ENCODE peak calls at places on chromosomes 6 and 20, in six cellular contexts. One of them, this sample, is unnamed.

GRCh38 chr20:1971893-1972586 is 21.8 kb downstream of the PDYN start:
- DNase-seq in lung: no peak
- DNase-seq in heart left ventricle: no peak
- DNase-seq in sigmoid colon: no peak
- DNase-seq in H9: no peak
- DNase-seq in GM12878: no peak
- DNase-seq in this sample: no peak

GRCh38 chr6:8939615-8940014 is 504.3 kb upstream of the SLC35B3 start:
- DNase-seq in H9: no peak
- DNase-seq in heart left ventricle: no peak
- DNase-seq in GM12878: no peak
- DNase-seq in lung: no peak
- DNase-seq in sigmoid colon: no peak
- DNase-seq in this sample: no peak

GRCh38 chr6:71385111-71385822 is 96.7 kb downstream of the OGFRL1 start:
- DNase-seq in heart left ventricle: no peak
- DNase-seq in H9: no peak
- DNase-seq in GM12878: no peak
- DNase-seq in sigmoid colon: no peak
- DNase-seq in lung: no peak
- DNase-seq in this sample: no peak

GRCh38 chr6:143260857-143261256 is 189.6 kb downstream of the ADAT2 start:
- DNase-seq in sigmoid colon: no peak
- DNase-seq in heart left ventricle: no peak
- DNase-seq in GM12878: no peak
- DNase-seq in H9: no peak
- DNase-seq in lung: no peak
- DNase-seq in this sample: no peak

GRCh38 chr6:132780770-132781371 is 17.6 kb downstream of the SLC18B1 start:
- DNase-seq in H9: no peak
- DNase-seq in lung: no peak
- DNase-seq in heart left ventricle: no peak
- DNase-seq in sigmoid colon: no peak
- DNase-seq in GM12878: no peak
- DNase-seq in this sample: no peak

GRCh38 chr6:35443341-35444030 is 8.7 kb upstream of the FANCE start:
- DNase-seq in sigmoid colon: no peak
- DNase-seq in lung: no peak
- DNase-seq in GM12878: no peak
- DNase-seq in H9: no peak
- DNase-seq in heart left ventricle: no peak
- DNase-seq in this sample: no peak

GRCh38 chr6:142846883-142847287 is 98.1 kb downstream of the HIVEP2 start:
- DNase-seq in H9: no peak
- DNase-seq in heart left ventricle: peak; percentile 67
- DNase-seq in lung: no peak
- DNase-seq in GM12878: no peak
- DNase-seq in sigmoid colon: no peak
- DNase-seq in this sample: no peak

GRCh38 chr6:16257999-16258708 is 19.8 kb downstream of the GMPR start:
- DNase-seq in H9: peak; percentile 74
- DNase-seq in lung: no peak
- DNase-seq in heart left ventricle: peak; percentile 49
- DNase-seq in sigmoid colon: no peak
- DNase-seq in GM12878: no peak
- DNase-seq in this sample: no peak

GRCh38 chr20:19775353-19776201 is 17.5 kb downstream of the RIN2 start:
- DNase-seq in GM12878: no peak
- DNase-seq in lung: no peak
- DNase-seq in H9: no peak
- DNase-seq in heart left ventricle: no peak
- DNase-seq in sigmoid colon: no peak
- DNase-seq in this sample: peak; percentile 73

GRCh38 chr6:57248311-57248895 is 26.3 kb upstream of the RAB23 start:
- DNase-seq in GM12878: no peak
- DNase-seq in sigmoid colon: no peak
- DNase-seq in lung: no peak
- DNase-seq in H9: no peak
- DNase-seq in heart left ventricle: no peak
- DNase-seq in this sample: no peak

GRCh38 chr20:56249244-56249955 is 868 bp downstream of the MC3R start:
- DNase-seq in heart left ventricle: no peak
- DNase-seq in sigmoid colon: no peak
- DNase-seq in H9: peak; percentile 75
- DNase-seq in GM12878: no peak
- DNase-seq in lung: no peak
- DNase-seq in this sample: peak; percentile 12

GRCh38 chr6:44254957-44255808 is 2.1 kb downstream of the SLC35B2 start:
- DNase-seq in H9: peak; percentile 72
- DNase-seq in lung: no peak
- DNase-seq in heart left ventricle: no peak
- DNase-seq in sigmoid colon: no peak
- DNase-seq in GM12878: no peak
- DNase-seq in this sample: no peak

GRCh38 chr6:4844108-4844507 is 67.9 kb downstream of the CDYL start:
- DNase-seq in heart left ventricle: no peak
- DNase-seq in lung: no peak
- DNase-seq in sigmoid colon: no peak
- DNase-seq in H9: peak; percentile 61
- DNase-seq in GM12878: no peak
- DNase-seq in this sample: no peak

GRCh38 chr6:79536615-79536968 is 638 bp downstream of the LCA5 start:
- DNase-seq in GM12878: no peak
- DNase-seq in sigmoid colon: peak; percentile 78
- DNase-seq in H9: no peak
- DNase-seq in lung: peak; percentile 38
- DNase-seq in heart left ventricle: peak; percentile 39
- DNase-seq in this sample: peak; percentile 46

GRCh38 chr6:158895661-158896060 is 76.5 kb upstream of the EZR start:
- DNase-seq in sigmoid colon: no peak
- DNase-seq in heart left ventricle: no peak
- DNase-seq in GM12878: no peak
- DNase-seq in lung: no peak
- DNase-seq in H9: no peak
- DNase-seq in this sample: no peak

GRCh38 chr20:57710841-57711240 is 1.0 kb upstream of the PMEPA1 start:
- DNase-seq in H9: no peak
- DNase-seq in lung: no peak
- DNase-seq in sigmoid colon: no peak
- DNase-seq in heart left ventricle: no peak
- DNase-seq in GM12878: no peak
- DNase-seq in this sample: no peak

GRCh38 chr20:57711826-57712225 is 2.0 kb upstream of the PMEPA1 start:
- DNase-seq in lung: no peak
- DNase-seq in sigmoid colon: no peak
- DNase-seq in GM12878: no peak
- DNase-seq in heart left ventricle: no peak
- DNase-seq in H9: peak; percentile 55
- DNase-seq in this sample: peak; percentile 50

GRCh38 chr20:57708694-57709673 is 831 bp downstream of the PMEPA1 start:
- DNase-seq in heart left ventricle: peak; percentile 68
- DNase-seq in GM12878: no peak
- DNase-seq in H9: no peak
- DNase-seq in sigmoid colon: peak; percentile 79
- DNase-seq in lung: no peak
- DNase-seq in this sample: no peak

GRCh38 chr20:57711311-57711712 is 1.5 kb upstream of the PMEPA1 start:
- DNase-seq in sigmoid colon: peak; percentile 74
- DNase-seq in heart left ventricle: no peak
- DNase-seq in lung: no peak
- DNase-seq in GM12878: no peak
- DNase-seq in H9: no peak
- DNase-seq in this sample: peak; percentile 43

GRCh38 chr20:57709823-57710799 is at the start of gene PMEPA1:
- DNase-seq in H9: peak; percentile 96
- DNase-seq in GM12878: no peak
- DNase-seq in heart left ventricle: peak; percentile 96
- DNase-seq in sigmoid colon: peak; percentile 98
- DNase-seq in lung: peak; percentile 93
- DNase-seq in this sample: peak; percentile 95
- H3K4me1 ChIP-seq in H9: peaks cover 3% of the 10 kb centered on the region
- H3K4me1 ChIP-seq in GM12878: no peaks in the 10 kb centered on the region
- H3K4me1 ChIP-seq in heart left ventricle: no peaks in the 10 kb centered on the region
- H3K4me1 ChIP-seq in sigmoid colon: peaks cover 64% of the 10 kb centered on the region
- H3K4me1 ChIP-seq in lung: peaks cover 3% of the 10 kb centered on the region
- H3K4me1 ChIP-seq in this sample: no peaks in the 10 kb centered on the region

GRCh38 chr20:3805594-3806264 is 9.6 kb downstream of the CDC25B start:
- DNase-seq in sigmoid colon: no peak
- DNase-seq in heart left ventricle: peak; percentile 25
- DNase-seq in lung: no peak
- DNase-seq in H9: no peak
- DNase-seq in GM12878: no peak
- DNase-seq in this sample: no peak
- H3K4me1 ChIP-seq in sigmoid colon: peaks cover 59% of the 10 kb centered on the region
- H3K4me1 ChIP-seq in heart left ventricle: peaks cover 11% of the 10 kb centered on the region
- H3K4me1 ChIP-seq in lung: peaks cover 4% of the 10 kb centered on the region
- H3K4me1 ChIP-seq in H9: peaks cover 3% of the 10 kb centered on the region
- H3K4me1 ChIP-seq in GM12878: peaks cover 9% of the 10 kb centered on the region
- H3K4me1 ChIP-seq in this sample: peaks cover 5% of the 10 kb centered on the region

GRCh38 chr6:138424004-138424904 is 20.2 kb downstream of the HEBP2 start:
- DNase-seq in H9: peak; percentile 61
- DNase-seq in sigmoid colon: no peak
- DNase-seq in heart left ventricle: no peak
- DNase-seq in GM12878: no peak
- DNase-seq in lung: no peak
- DNase-seq in this sample: no peak

GRCh38 chr6:138422861-138423260 is 18.8 kb downstream of the HEBP2 start:
- DNase-seq in lung: no peak
- DNase-seq in H9: no peak
- DNase-seq in GM12878: no peak
- DNase-seq in sigmoid colon: no peak
- DNase-seq in heart left ventricle: no peak
- DNase-seq in this sample: no peak

GRCh38 chr6:138429731-138430130 is 25.7 kb downstream of the HEBP2 start:
- DNase-seq in sigmoid colon: no peak
- DNase-seq in H9: no peak
- DNase-seq in heart left ventricle: no peak
- DNase-seq in lung: no peak
- DNase-seq in GM12878: no peak
- DNase-seq in this sample: no peak

GRCh38 chr6:138428943-138429616 is 25.1 kb downstream of the HEBP2 start:
- DNase-seq in H9: no peak
- DNase-seq in GM12878: no peak
- DNase-seq in sigmoid colon: no peak
- DNase-seq in heart left ventricle: no peak
- DNase-seq in lung: no peak
- DNase-seq in this sample: no peak

DNA sequence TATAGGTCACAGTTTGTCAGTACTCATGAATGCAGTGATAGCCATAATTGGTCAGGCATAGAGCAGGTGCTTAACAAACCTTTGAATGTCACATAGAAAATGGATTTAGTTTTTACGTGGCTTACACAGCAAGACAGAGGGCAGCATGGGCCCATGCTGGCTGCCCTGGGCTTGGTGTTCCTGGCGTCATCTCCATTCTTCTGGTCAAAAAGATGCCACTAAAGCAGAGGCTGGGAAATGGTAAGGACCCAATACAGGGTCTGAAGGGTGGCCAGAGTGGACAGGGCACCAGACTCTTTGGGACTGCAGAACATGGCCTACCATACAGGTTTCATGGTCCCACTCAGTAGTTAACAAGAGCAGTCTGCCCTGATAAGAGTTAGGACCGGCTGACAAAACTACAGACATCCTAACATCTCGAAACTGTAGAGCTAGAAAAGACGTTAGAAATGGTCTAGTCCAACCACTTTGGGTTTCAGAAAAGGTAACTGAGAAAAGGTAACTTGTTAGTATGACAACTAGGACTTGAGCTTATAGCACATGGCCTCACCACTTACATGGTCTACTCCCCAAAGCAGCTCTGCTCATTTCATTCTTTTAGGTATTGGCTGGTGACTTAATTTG is 22.6 kb downstream of the HEBP2 start:
- DNase-seq in heart left ventricle: no peak
- DNase-seq in GM12878: no peak
- DNase-seq in sigmoid colon: no peak
- DNase-seq in lung: no peak
- DNase-seq in H9: no peak
- DNase-seq in this sample: no peak
- H3K4me1 ChIP-seq in heart left ventricle: no peaks in the 10 kb centered on the region
- H3K4me1 ChIP-seq in GM12878: no peaks in the 10 kb centered on the region
- H3K4me1 ChIP-seq in sigmoid colon: peaks cover 12% of the 10 kb centered on the region
- H3K4me1 ChIP-seq in lung: peaks cover 5% of the 10 kb centered on the region
- H3K4me1 ChIP-seq in H9: no peaks in the 10 kb centered on the region
- H3K4me1 ChIP-seq in this sample: no peaks in the 10 kb centered on the region

GRCh38 chr20:31680286-31681127 is 42.2 kb downstream of the BCL2L1 start:
- DNase-seq in heart left ventricle: no peak
- DNase-seq in GM12878: no peak
- DNase-seq in lung: no peak
- DNase-seq in sigmoid colon: no peak
- DNase-seq in H9: no peak
- DNase-seq in this sample: no peak

GRCh38 chr20:31681128-31681727 is 41.4 kb downstream of the BCL2L1 start:
- DNase-seq in H9: no peak
- DNase-seq in GM12878: no peak
- DNase-seq in heart left ventricle: no peak
- DNase-seq in lung: no peak
- DNase-seq in sigmoid colon: no peak
- DNase-seq in this sample: no peak

GRCh38 chr20:31682927-31683326 is 39.7 kb downstream of the BCL2L1 start:
- DNase-seq in GM12878: no peak
- DNase-seq in heart left ventricle: no peak
- DNase-seq in lung: no peak
- DNase-seq in H9: no peak
- DNase-seq in sigmoid colon: no peak
- DNase-seq in this sample: no peak

GRCh38 chr20:31682352-31682751 is 40.3 kb downstream of the BCL2L1 start:
- DNase-seq in H9: no peak
- DNase-seq in heart left ventricle: no peak
- DNase-seq in GM12878: no peak
- DNase-seq in lung: no peak
- DNase-seq in sigmoid colon: no peak
- DNase-seq in this sample: no peak

DNA sequence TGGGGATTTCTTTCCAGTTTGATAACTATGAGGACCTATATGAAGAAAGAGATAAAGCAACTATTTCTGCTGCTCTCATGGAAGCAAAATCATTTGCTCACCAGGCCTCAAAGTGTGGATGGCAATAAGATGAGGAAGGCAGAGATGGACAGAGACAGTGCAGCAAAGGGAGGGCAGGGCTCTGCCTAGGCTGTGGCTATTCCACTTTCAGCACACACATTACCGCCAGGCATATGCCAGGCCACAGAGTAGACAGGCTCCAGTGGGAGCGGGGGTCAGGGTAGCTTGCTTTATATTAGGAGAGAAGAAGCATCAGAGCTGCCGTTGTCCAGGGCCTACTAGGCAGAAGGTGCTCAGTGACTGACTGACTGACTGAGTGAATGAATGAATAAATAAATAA is 40.9 kb downstream of the BCL2L1 start:
- DNase-seq in H9: no peak
- DNase-seq in lung: no peak
- DNase-seq in heart left ventricle: no peak
- DNase-seq in GM12878: no peak
- DNase-seq in sigmoid colon: no peak
- DNase-seq in this sample: no peak
- H3K4me1 ChIP-seq in H9: no peaks in the 10 kb centered on the region
- H3K4me1 ChIP-seq in lung: peaks cover 29% of the 10 kb centered on the region
- H3K4me1 ChIP-seq in heart left ventricle: peaks cover 14% of the 10 kb centered on the region
- H3K4me1 ChIP-seq in GM12878: peaks cover 32% of the 10 kb centered on the region
- H3K4me1 ChIP-seq in sigmoid colon: no peaks in the 10 kb centered on the region
- H3K4me1 ChIP-seq in this sample: peaks cover 21% of the 10 kb centered on the region

This sample was measured in prostate gland.